ENCODE peak calls at places on chromosomes 4 and X, in six cellular contexts. One of them, this sample, is unnamed.

GRCh38 chrX:12403474-12404082 is 265.3 kb downstream of the FRMPD4 start:
- DNase-seq in right lobe of liver: no peak
- DNase-seq in left ventricle myocardium inferior: no peak
- DNase-seq in GM12865: no peak
- DNase-seq in lower lobe of right lung: no peak
- DNase-seq in upper lobe of right lung: no peak
- DNase-seq in this sample: no peak

GRCh38 chr4:158605393-158605792 is 66.3 kb downstream of the C4orf46 start:
- DNase-seq in right lobe of liver: no peak
- DNase-seq in GM12865: no peak
- DNase-seq in upper lobe of right lung: no peak
- DNase-seq in lower lobe of right lung: no peak
- DNase-seq in left ventricle myocardium inferior: no peak
- DNase-seq in this sample: no peak

GRCh38 chr4:32775049-32775448 is 2054.9 kb downstream of the PCDH7 start:
- DNase-seq in right lobe of liver: peak; percentile 65
- DNase-seq in upper lobe of right lung: no peak
- DNase-seq in left ventricle myocardium inferior: no peak
- DNase-seq in lower lobe of right lung: no peak
- DNase-seq in GM12865: no peak
- DNase-seq in this sample: peak; percentile 27

GRCh38 chrX:48958635-48959094 is 1.3 kb upstream of the OTUD5 start:
- DNase-seq in right lobe of liver: no peak
- DNase-seq in lower lobe of right lung: no peak
- DNase-seq in upper lobe of right lung: peak; percentile 64
- DNase-seq in left ventricle myocardium inferior: peak; percentile 24
- DNase-seq in GM12865: no peak
- DNase-seq in this sample: no peak

GRCh38 chr4:147984065-147984777 is 252.3 kb downstream of the ARHGAP10 start:
- DNase-seq in lower lobe of right lung: no peak
- DNase-seq in right lobe of liver: peak; percentile 45
- DNase-seq in GM12865: peak; percentile 57
- DNase-seq in left ventricle myocardium inferior: no peak
- DNase-seq in upper lobe of right lung: no peak
- DNase-seq in this sample: no peak

GRCh38 chr4:176238819-176239218 is 30.2 kb downstream of the ASB5 start:
- DNase-seq in upper lobe of right lung: no peak
- DNase-seq in GM12865: no peak
- DNase-seq in lower lobe of right lung: no peak
- DNase-seq in left ventricle myocardium inferior: no peak
- DNase-seq in right lobe of liver: no peak
- DNase-seq in this sample: no peak

GRCh38 chr4:46648088-46648744 is 258.3 kb upstream of the GABRA2 start:
- DNase-seq in GM12865: peak; percentile 66
- DNase-seq in right lobe of liver: no peak
- DNase-seq in left ventricle myocardium inferior: no peak
- DNase-seq in lower lobe of right lung: no peak
- DNase-seq in upper lobe of right lung: no peak
- DNase-seq in this sample: peak; percentile 6

GRCh38 chr4:6201580-6202091 is 1.3 kb upstream of the JAKMIP1 start:
- DNase-seq in lower lobe of right lung: no peak
- DNase-seq in GM12865: peak; percentile 86
- DNase-seq in left ventricle myocardium inferior: no peak
- DNase-seq in right lobe of liver: no peak
- DNase-seq in upper lobe of right lung: no peak
- DNase-seq in this sample: no peak

GRCh38 chr4:2303686-2304320 is 41.9 kb upstream of the MXD4 start:
- DNase-seq in right lobe of liver: no peak
- DNase-seq in GM12865: no peak
- DNase-seq in upper lobe of right lung: no peak
- DNase-seq in left ventricle myocardium inferior: no peak
- DNase-seq in lower lobe of right lung: no peak
- DNase-seq in this sample: no peak

GRCh38 chr4:2304321-2304876 is 42.5 kb upstream of the MXD4 start:
- DNase-seq in upper lobe of right lung: no peak
- DNase-seq in lower lobe of right lung: no peak
- DNase-seq in GM12865: no peak
- DNase-seq in right lobe of liver: no peak
- DNase-seq in left ventricle myocardium inferior: no peak
- DNase-seq in this sample: no peak

GRCh38 chr4:2303121-2303685 is 41.3 kb upstream of the MXD4 start:
- DNase-seq in right lobe of liver: no peak
- DNase-seq in left ventricle myocardium inferior: no peak
- DNase-seq in lower lobe of right lung: no peak
- DNase-seq in upper lobe of right lung: no peak
- DNase-seq in GM12865: no peak
- DNase-seq in this sample: no peak

GRCh38 chr4:2305766-2306501 is 44.0 kb upstream of the MXD4 start:
- DNase-seq in right lobe of liver: no peak
- DNase-seq in left ventricle myocardium inferior: no peak
- DNase-seq in GM12865: peak; percentile 27
- DNase-seq in lower lobe of right lung: no peak
- DNase-seq in upper lobe of right lung: no peak
- DNase-seq in this sample: no peak

GRCh38 chr4:2304877-2305561 is 43.1 kb upstream of the MXD4 start:
- DNase-seq in lower lobe of right lung: no peak
- DNase-seq in GM12865: no peak
- DNase-seq in upper lobe of right lung: no peak
- DNase-seq in right lobe of liver: no peak
- DNase-seq in left ventricle myocardium inferior: no peak
- DNase-seq in this sample: no peak
- H3K4me3 ChIP-seq in lower lobe of right lung: no peak overlapping the region
- H3K4me3 ChIP-seq in GM12865: no peak overlapping the region
- H3K4me3 ChIP-seq in upper lobe of right lung: no peak overlapping the region
- H3K4me3 ChIP-seq in right lobe of liver: no peak overlapping the region
- H3K4me3 ChIP-seq in left ventricle myocardium inferior: no peak overlapping the region
- H3K4me3 ChIP-seq in this sample: no peak overlapping the region

DNA sequence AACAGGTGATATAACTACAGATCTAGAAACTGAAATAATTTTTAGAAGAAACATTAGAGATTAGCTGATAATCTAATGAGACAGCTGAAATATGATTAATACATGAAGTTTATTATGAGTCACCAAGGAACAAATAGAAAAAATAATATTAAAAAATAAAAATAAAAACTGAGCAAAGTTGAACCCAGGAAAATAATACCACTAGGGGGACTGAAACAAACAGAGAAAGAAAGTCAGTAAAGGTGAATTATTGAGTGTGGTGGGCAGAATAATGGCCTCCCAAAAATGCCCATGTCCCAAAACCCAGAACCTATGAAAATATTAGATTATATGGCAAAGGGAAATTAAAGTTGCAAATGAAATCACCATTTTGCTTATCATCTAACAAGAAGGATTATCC is 820.7 kb upstream of the INTU start:
- DNase-seq in lower lobe of right lung: no peak
- DNase-seq in right lobe of liver: no peak
- DNase-seq in left ventricle myocardium inferior: no peak
- DNase-seq in upper lobe of right lung: no peak
- DNase-seq in GM12865: no peak
- DNase-seq in this sample: no peak
- TF ChIP-seq CTCF in lower lobe of right lung: no peak
- TF ChIP-seq CTCF in right lobe of liver: no peak
- TF ChIP-seq CTCF in left ventricle myocardium inferior: no peak
- TF ChIP-seq CTCF in upper lobe of right lung: no peak
- TF ChIP-seq CTCF in GM12865: no peak
- TF ChIP-seq CTCF in this sample: peak; percentile 13

DNA sequence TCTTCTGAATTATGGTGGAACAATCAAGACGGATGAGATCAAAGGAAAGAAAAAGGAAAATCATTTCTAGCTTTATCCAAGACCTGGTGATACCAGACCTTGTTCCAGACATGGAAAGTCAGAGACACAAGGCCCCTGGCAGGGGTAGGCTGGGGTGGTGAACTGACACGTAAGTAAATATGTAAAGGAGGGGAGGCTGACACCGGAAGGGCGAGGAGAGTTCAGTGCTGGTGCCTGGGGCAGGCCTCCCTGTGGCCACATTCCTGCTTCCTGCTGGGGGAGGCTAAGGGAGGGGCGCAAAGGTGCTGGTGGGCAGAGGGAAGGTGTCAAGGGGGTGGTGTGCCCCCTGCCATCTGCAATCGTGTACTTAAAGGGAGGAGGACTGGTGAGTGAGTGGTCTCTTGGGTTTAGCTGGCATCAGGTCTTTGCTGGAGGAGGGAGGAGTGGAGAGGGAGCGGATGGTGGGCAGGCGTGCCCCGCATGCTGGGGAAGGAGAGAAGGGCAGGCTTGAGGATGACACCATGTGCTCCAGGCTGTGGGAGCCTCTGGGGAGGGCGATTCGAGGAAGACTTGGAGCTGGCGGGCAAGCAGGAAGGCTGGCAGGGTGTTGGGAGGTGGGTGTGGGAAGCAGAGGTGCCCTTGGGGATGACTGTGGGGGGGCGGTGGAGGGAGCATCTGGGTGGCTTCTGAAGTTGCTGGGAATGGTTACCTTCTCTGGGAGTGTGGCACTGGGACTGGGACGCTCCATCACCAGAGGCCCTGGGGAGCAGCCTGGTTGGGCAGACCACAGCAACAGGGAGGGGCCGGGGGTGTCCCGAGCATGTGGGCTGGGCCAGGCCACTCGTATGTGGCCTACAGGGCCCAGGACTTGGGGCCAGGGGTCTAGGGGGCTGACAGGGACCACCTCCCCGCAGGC is 30.6 kb upstream of the AFAP1 start:
- DNase-seq in lower lobe of right lung: no peak
- DNase-seq in right lobe of liver: no peak
- DNase-seq in upper lobe of right lung: no peak
- DNase-seq in left ventricle myocardium inferior: no peak
- DNase-seq in GM12865: peak; percentile 68
- DNase-seq in this sample: no peak
- H3K4me3 ChIP-seq in lower lobe of right lung: peak overlapping the region; percentile 32
- H3K4me3 ChIP-seq in right lobe of liver: no peak overlapping the region
- H3K4me3 ChIP-seq in upper lobe of right lung: peak overlapping the region; percentile 28
- H3K4me3 ChIP-seq in left ventricle myocardium inferior: peak overlapping the region; percentile 6
- H3K4me3 ChIP-seq in GM12865: peak overlapping the region; percentile 57
- H3K4me3 ChIP-seq in this sample: no peak overlapping the region

DNA sequence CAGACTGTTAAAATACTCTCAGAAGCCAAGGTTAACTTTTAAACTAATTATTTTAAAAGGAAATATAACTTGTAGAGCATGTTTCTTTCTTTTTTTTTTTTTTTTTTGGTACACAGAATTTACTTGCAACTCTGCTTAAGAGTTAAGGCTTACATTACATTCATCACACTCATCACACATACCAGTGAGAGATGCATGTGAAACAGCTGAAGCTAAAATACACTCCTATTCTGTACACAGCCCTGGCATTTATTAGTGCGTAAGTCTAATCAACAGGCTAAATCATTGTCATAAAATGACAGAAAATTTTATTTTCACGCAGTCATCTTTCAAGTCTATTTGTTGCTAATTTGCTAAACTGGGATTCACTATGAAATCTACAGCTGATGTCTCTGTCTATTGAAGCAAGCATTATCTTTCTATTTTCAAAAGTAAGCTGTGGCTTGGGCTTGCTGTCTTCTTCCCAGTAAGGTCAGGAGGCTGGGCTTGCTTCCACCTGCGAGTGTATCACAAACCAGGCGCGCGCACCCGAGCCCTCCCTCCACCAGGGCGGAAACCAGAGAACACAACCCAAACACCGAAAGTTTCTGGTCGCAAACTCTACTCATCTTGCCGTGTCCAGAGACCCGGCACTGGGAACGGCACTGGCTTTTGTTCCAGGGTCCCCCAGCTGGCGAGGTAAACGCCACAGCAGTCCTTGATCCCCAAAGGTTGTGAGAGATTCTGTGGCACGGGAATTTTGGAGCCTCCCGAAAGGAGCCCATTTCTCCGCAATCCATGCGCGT is 3.9 kb downstream of the MAML3 start:
- DNase-seq in upper lobe of right lung: peak; percentile 88
- DNase-seq in lower lobe of right lung: peak; percentile 84
- DNase-seq in right lobe of liver: peak; percentile 87
- DNase-seq in GM12865: peak; percentile 24
- DNase-seq in left ventricle myocardium inferior: peak; percentile 74
- DNase-seq in this sample: no peak
- TF ChIP-seq CTCF in upper lobe of right lung: no peak
- TF ChIP-seq CTCF in lower lobe of right lung: no peak
- TF ChIP-seq CTCF in right lobe of liver: peak; percentile 28
- TF ChIP-seq CTCF in GM12865: no peak
- TF ChIP-seq CTCF in left ventricle myocardium inferior: peak; percentile 32
- TF ChIP-seq CTCF in this sample: peak; percentile 3

GRCh38 chr4:115234405-115235093 is 121.1 kb upstream of the NDST4 start:
- DNase-seq in upper lobe of right lung: no peak
- DNase-seq in right lobe of liver: no peak
- DNase-seq in GM12865: peak; percentile 58
- DNase-seq in left ventricle myocardium inferior: no peak
- DNase-seq in lower lobe of right lung: no peak
- DNase-seq in this sample: no peak
- H3K4me3 ChIP-seq in upper lobe of right lung: no peak overlapping the region
- H3K4me3 ChIP-seq in right lobe of liver: no peak overlapping the region
- H3K4me3 ChIP-seq in GM12865: no peak overlapping the region
- H3K4me3 ChIP-seq in left ventricle myocardium inferior: no peak overlapping the region
- H3K4me3 ChIP-seq in lower lobe of right lung: no peak overlapping the region
- H3K4me3 ChIP-seq in this sample: no peak overlapping the region

GRCh38 chr4:186898367-186898766 is 174.7 kb upstream of the FAT1 start:
- DNase-seq in upper lobe of right lung: no peak
- DNase-seq in right lobe of liver: no peak
- DNase-seq in left ventricle myocardium inferior: no peak
- DNase-seq in GM12865: no peak
- DNase-seq in lower lobe of right lung: no peak
- DNase-seq in this sample: no peak
- TF ChIP-seq CTCF in upper lobe of right lung: no peak
- TF ChIP-seq CTCF in right lobe of liver: no peak
- TF ChIP-seq CTCF in left ventricle myocardium inferior: no peak
- TF ChIP-seq CTCF in GM12865: no peak
- TF ChIP-seq CTCF in lower lobe of right lung: no peak
- TF ChIP-seq CTCF in this sample: no peak

DNA sequence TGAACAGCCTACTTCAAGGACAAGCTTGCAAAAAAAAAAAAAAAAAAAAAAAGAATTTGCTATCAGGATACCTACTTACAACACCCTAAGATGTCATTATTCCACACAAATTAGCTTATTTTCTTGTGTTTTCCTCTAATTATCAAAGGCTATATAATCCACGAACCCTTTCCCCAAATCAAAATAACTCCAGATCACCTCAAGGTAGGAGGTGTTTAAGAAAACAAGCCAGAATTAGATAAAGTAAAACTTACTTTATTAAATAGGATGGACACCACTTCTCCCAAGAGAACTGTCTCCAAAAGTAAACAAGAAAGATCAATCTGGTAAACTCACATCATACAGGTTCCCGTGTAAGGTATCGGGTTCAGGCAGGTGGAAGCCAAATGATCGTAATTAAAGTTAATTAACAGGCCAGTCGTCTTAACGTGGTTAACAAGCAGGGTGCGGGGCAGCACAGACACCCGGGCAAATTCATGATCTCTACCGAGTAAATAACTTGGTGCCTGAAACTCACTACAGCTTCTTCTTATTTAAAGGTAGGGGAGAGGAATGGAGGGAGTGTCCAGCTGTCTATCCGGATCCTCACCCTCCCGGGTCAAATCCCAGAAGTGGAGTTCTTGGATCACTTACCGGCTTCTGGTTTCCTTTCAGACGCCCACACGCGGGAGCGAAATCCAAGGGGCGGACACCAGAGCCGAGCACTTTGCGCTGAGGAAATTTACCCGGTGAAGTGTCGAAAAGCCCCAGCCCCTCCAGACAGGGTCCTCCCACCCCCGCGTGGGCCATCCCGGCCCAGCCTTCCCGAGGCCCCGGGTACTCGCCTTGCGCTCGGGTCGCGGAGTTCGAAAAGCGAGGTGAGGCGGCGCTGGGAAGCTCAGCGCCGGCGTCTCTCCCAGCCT is 708 bp downstream of the ARAP2 start:
- DNase-seq in lower lobe of right lung: peak; percentile 74
- DNase-seq in upper lobe of right lung: peak; percentile 85
- DNase-seq in left ventricle myocardium inferior: peak; percentile 59
- DNase-seq in right lobe of liver: peak; percentile 70
- DNase-seq in GM12865: no peak
- DNase-seq in this sample: no peak
- H3K4me3 ChIP-seq in lower lobe of right lung: peak overlapping the region; percentile 70
- H3K4me3 ChIP-seq in upper lobe of right lung: peak overlapping the region; percentile 69
- H3K4me3 ChIP-seq in left ventricle myocardium inferior: peak overlapping the region; percentile 75
- H3K4me3 ChIP-seq in right lobe of liver: peak overlapping the region; percentile 67
- H3K4me3 ChIP-seq in GM12865: peak overlapping the region; percentile 84
- H3K4me3 ChIP-seq in this sample: peak overlapping the region; percentile 79

GRCh38 chrX:27599928-27600327 is 9.8 kb downstream of the DCAF8L2 start:
- DNase-seq in GM12865: no peak
- DNase-seq in upper lobe of right lung: no peak
- DNase-seq in right lobe of liver: no peak
- DNase-seq in left ventricle myocardium inferior: no peak
- DNase-seq in lower lobe of right lung: no peak
- DNase-seq in this sample: no peak
- TF ChIP-seq CTCF in GM12865: no peak
- TF ChIP-seq CTCF in upper lobe of right lung: no peak
- TF ChIP-seq CTCF in right lobe of liver: peak; percentile 28
- TF ChIP-seq CTCF in left ventricle myocardium inferior: no peak
- TF ChIP-seq CTCF in lower lobe of right lung: no peak
- TF ChIP-seq CTCF in this sample: no peak